ENCODE peak calls at places on chromosome 6, in five cellular contexts. U, R, Q, C and M are unnamed samples.

GRCh38 chr6:7078856-7079255 is 28.9 kb upstream of the RREB1 start:
- DNase-seq in R (no peak), C (no peak), Q (no peak), U (no peak), M (no peak)

GRCh38 chr6:90028080-90028778 is 134.0 kb downstream of the GJA10 start:
- DNase-seq in U (no peak), R (no peak), Q (no peak), C (peak), M (no peak)

GRCh38 chr6:33344771-33345697 is 27.5 kb upstream of the ZBTB22 start:
- DNase-seq in Q (peak), C (peak), U (peak), R (peak), M (peak)

GRCh38 chr6:722608-723007 is 29.7 kb upstream of the EXOC2 start:
- DNase-seq in U (peak), Q (no peak), R (no peak), C (no peak), M (no peak)

GRCh38 chr6:158529629-158530028 is 30.3 kb upstream of the TMEM181 start:
- DNase-seq in R (no peak), Q (no peak), C (no peak), U (no peak), M (no peak)

GRCh38 chr6:143967861-143968498 is 40.1 kb downstream of the PLAGL1 start:
- DNase-seq in C (no peak), Q (no peak), U (peak), R (no peak), M (no peak)

GRCh38 chr6:45002390-45002789 is 325.7 kb upstream of the RUNX2 start:
- DNase-seq in Q (no peak), R (no peak), U (peak), C (no peak), M (no peak)

GRCh38 chr6:11008821-11009220 is 35.3 kb downstream of the ELOVL2 start:
- DNase-seq in R (no peak), Q (no peak), U (peak), C (no peak), M (no peak)

GRCh38 chr6:158630944-158631616 is 13.5 kb downstream of the DYNLT1 start:
- DNase-seq in U (peak), Q (no peak), C (no peak), R (no peak), M (no peak)

GRCh38 chr6:75499640-75500039 is 6.0 kb upstream of the FILIP1 start:
- DNase-seq in R (no peak), U (no peak), C (no peak), Q (no peak), M (peak)

GRCh38 chr6:20877008-20877937 is 343.0 kb downstream of the CDKAL1 start:
- DNase-seq in U (peak), R (peak), Q (no peak), C (no peak), M (peak)
- TF ChIP-seq RCOR1 in U (no peak), R (no peak), Q (peak), C (no peak), M (no peak)

GRCh38 chr6:32109114-32109764 is at the start of gene TNXB:
- DNase-seq in R (no peak), C (peak), U (no peak), Q (peak), M (no peak)

GRCh38 chr6:32108727-32109113 is 418 bp downstream of the TNXB start:
- DNase-seq in C (no peak), U (no peak), R (no peak), Q (no peak), M (no peak)

GRCh38 chr6:32105433-32105832 is 3.7 kb downstream of the TNXB start:
- DNase-seq in U (peak), C (no peak), R (no peak), Q (no peak), M (no peak)

GRCh38 chr6:32108094-32108627 is 977 bp downstream of the TNXB start:
- DNase-seq in R (no peak), Q (peak), C (peak), U (peak), M (no peak)

DNA sequence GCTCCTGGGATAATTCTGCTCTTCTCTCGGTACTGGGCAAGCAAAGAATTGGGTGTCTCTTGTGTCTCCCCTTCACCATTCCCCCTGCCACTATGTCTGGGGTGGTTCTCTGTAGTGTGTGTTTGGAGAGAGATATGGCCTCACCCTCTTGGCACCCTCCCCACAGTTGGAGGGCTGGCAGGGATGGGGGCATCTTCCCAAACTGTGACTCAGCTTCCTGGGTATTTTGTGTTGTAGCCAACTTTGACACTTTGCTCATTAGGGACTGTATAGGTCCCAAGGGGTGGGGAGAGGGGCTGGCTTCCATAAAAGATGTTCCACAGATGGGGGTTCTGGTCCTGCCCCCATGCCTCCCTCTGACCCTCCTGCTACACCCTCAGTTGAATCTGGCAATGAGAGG is 1.7 kb downstream of the TNXB start:
- DNase-seq in Q (no peak), U (no peak), C (no peak), R (no peak), M (no peak)
- H3K27ac ChIP-seq in Q (no peak), U (peak), C (no peak), R (no peak), M (no peak)

DNA sequence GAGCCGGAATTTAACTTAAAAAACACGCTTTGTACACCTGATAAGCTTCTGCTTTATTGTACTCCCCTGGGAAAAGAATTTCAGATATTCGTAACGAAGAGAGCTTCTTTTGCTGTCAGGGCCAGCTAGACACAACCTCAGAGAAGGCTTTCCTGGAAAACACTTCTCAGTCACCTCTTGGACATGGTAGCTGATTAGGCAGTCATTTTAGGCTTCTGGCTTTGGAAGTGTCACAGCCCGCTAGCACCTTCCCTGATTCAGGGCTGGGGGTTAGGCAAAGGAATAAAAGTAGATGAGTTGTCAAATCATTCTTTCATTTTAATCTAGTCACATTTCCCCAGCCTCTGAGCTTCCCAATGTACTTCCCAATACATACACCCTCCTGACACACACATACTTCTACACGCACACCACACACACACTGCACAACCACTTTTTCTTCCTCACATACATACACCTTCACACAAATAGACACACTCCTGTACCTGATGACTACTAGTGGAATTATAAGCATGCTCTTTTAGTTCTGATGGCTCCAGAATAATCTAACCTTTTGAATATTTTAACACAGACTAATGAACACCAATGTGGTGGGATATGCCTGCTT is 34.9 kb upstream of the TINAG start:
- DNase-seq in U (no peak), C (no peak), R (no peak), Q (no peak), M (no peak)
- TF ChIP-seq RCOR1 in U (no peak), C (no peak), R (no peak), Q (no peak), M (no peak)

GRCh38 chr6:104639671-104640070 is 220.0 kb downstream of the HACE1 start:
- DNase-seq in Q (no peak), R (peak), U (peak), C (no peak), M (no peak)
- H3K27ac ChIP-seq in Q (no peak), R (no peak), U (no peak), C (no peak), M (no peak)